ENCODE peak calls at places on chromosomes 13 and 19, in five cellular contexts. One of them, this sample, is unnamed.

GRCh38 chr19:47863514-47863936 is 4.5 kb downstream of the TPRX2 start:
- DNase-seq in NCI-H748 treated with DMSO at 0.1 percent for 48 hours: peak; percentile 35
- DNase-seq in frontal cortex: peak; percentile 86
- DNase-seq in activated naive CD4-positive, alpha-beta T cell: peak; percentile 89
- DNase-seq in activated CD4-positive, alpha-beta T cell treated with anti-CD3 and anti-CD28 coated beads, Interleukin-2, amount 10 ng/mL, durations not matched to agents 7 days and 5 days: peak; percentile 85
- DNase-seq in this sample: peak; percentile 75

GRCh38 chr19:4094761-4095487 is 28.2 kb upstream of the ZBTB7A start:
- DNase-seq in NCI-H748 treated with DMSO at 0.1 percent for 48 hours: no peak
- DNase-seq in frontal cortex: no peak
- DNase-seq in activated naive CD4-positive, alpha-beta T cell: no peak
- DNase-seq in activated CD4-positive, alpha-beta T cell treated with anti-CD3 and anti-CD28 coated beads, Interleukin-2, amount 10 ng/mL, durations not matched to agents 7 days and 5 days: no peak
- DNase-seq in this sample: no peak

GRCh38 chr19:31317542-31317941 is 31.7 kb downstream of the TSHZ3 start:
- DNase-seq in NCI-H748 treated with DMSO at 0.1 percent for 48 hours: no peak
- DNase-seq in frontal cortex: no peak
- DNase-seq in activated naive CD4-positive, alpha-beta T cell: no peak
- DNase-seq in activated CD4-positive, alpha-beta T cell treated with anti-CD3 and anti-CD28 coated beads, Interleukin-2, amount 10 ng/mL, durations not matched to agents 7 days and 5 days: no peak
- DNase-seq in this sample: no peak

GRCh38 chr13:65830411-65831172 is 1399.5 kb downstream of the PCDH9 start:
- DNase-seq in NCI-H748 treated with DMSO at 0.1 percent for 48 hours: no peak
- DNase-seq in frontal cortex: no peak
- DNase-seq in activated naive CD4-positive, alpha-beta T cell: no peak
- DNase-seq in activated CD4-positive, alpha-beta T cell treated with anti-CD3 and anti-CD28 coated beads, Interleukin-2, amount 10 ng/mL, durations not matched to agents 7 days and 5 days: no peak
- DNase-seq in this sample: no peak

GRCh38 chr13:75986818-75987217 is 350.7 kb downstream of the LMO7 start:
- DNase-seq in NCI-H748 treated with DMSO at 0.1 percent for 48 hours: no peak
- DNase-seq in frontal cortex: no peak
- DNase-seq in activated naive CD4-positive, alpha-beta T cell: no peak
- DNase-seq in activated CD4-positive, alpha-beta T cell treated with anti-CD3 and anti-CD28 coated beads, Interleukin-2, amount 10 ng/mL, durations not matched to agents 7 days and 5 days: no peak
- DNase-seq in this sample: no peak

GRCh38 chr19:43908659-43909058 is 26.4 kb downstream of the ZNF45 start:
- DNase-seq in NCI-H748 treated with DMSO at 0.1 percent for 48 hours: no peak
- DNase-seq in frontal cortex: no peak
- DNase-seq in activated naive CD4-positive, alpha-beta T cell: no peak
- DNase-seq in activated CD4-positive, alpha-beta T cell treated with anti-CD3 and anti-CD28 coated beads, Interleukin-2, amount 10 ng/mL, durations not matched to agents 7 days and 5 days: no peak
- DNase-seq in this sample: no peak

GRCh38 chr13:41008349-41008980 is 10.7 kb downstream of the ELF1 start:
- DNase-seq in NCI-H748 treated with DMSO at 0.1 percent for 48 hours: no peak
- DNase-seq in frontal cortex: no peak
- DNase-seq in activated naive CD4-positive, alpha-beta T cell: no peak
- DNase-seq in activated CD4-positive, alpha-beta T cell treated with anti-CD3 and anti-CD28 coated beads, Interleukin-2, amount 10 ng/mL, durations not matched to agents 7 days and 5 days: no peak
- DNase-seq in this sample: no peak

GRCh38 chr13:49444517-49445395 is 682 bp downstream of the SETDB2 start:
- DNase-seq in NCI-H748 treated with DMSO at 0.1 percent for 48 hours: peak; percentile 61
- DNase-seq in frontal cortex: peak; percentile 11
- DNase-seq in activated naive CD4-positive, alpha-beta T cell: no peak
- DNase-seq in activated CD4-positive, alpha-beta T cell treated with anti-CD3 and anti-CD28 coated beads, Interleukin-2, amount 10 ng/mL, durations not matched to agents 7 days and 5 days: peak; percentile 28
- DNase-seq in this sample: no peak

GRCh38 chr19:11098861-11099260 is 9.6 kb downstream of the LDLR start:
- DNase-seq in NCI-H748 treated with DMSO at 0.1 percent for 48 hours: no peak
- DNase-seq in frontal cortex: no peak
- DNase-seq in activated naive CD4-positive, alpha-beta T cell: no peak
- DNase-seq in activated CD4-positive, alpha-beta T cell treated with anti-CD3 and anti-CD28 coated beads, Interleukin-2, amount 10 ng/mL, durations not matched to agents 7 days and 5 days: no peak
- DNase-seq in this sample: no peak

GRCh38 chr13:63081400-63082014 is 1665.9 kb upstream of the PCDH20 start:
- DNase-seq in NCI-H748 treated with DMSO at 0.1 percent for 48 hours: no peak
- DNase-seq in frontal cortex: no peak
- DNase-seq in activated naive CD4-positive, alpha-beta T cell: no peak
- DNase-seq in activated CD4-positive, alpha-beta T cell treated with anti-CD3 and anti-CD28 coated beads, Interleukin-2, amount 10 ng/mL, durations not matched to agents 7 days and 5 days: no peak
- DNase-seq in this sample: no peak

GRCh38 chr13:21014666-21015170 is 46.7 kb downstream of the LATS2 start:
- DNase-seq in NCI-H748 treated with DMSO at 0.1 percent for 48 hours: no peak
- DNase-seq in frontal cortex: no peak
- DNase-seq in activated naive CD4-positive, alpha-beta T cell: no peak
- DNase-seq in activated CD4-positive, alpha-beta T cell treated with anti-CD3 and anti-CD28 coated beads, Interleukin-2, amount 10 ng/mL, durations not matched to agents 7 days and 5 days: no peak
- DNase-seq in this sample: no peak

GRCh38 chr13:94956407-94957110 is 244.2 kb upstream of the SOX21 start:
- DNase-seq in NCI-H748 treated with DMSO at 0.1 percent for 48 hours: no peak
- DNase-seq in frontal cortex: no peak
- DNase-seq in activated naive CD4-positive, alpha-beta T cell: no peak
- DNase-seq in activated CD4-positive, alpha-beta T cell treated with anti-CD3 and anti-CD28 coated beads, Interleukin-2, amount 10 ng/mL, durations not matched to agents 7 days and 5 days: no peak
- DNase-seq in this sample: no peak

GRCh38 chr13:79625517-79625916 is 144.6 kb downstream of the NDFIP2 start:
- DNase-seq in NCI-H748 treated with DMSO at 0.1 percent for 48 hours: no peak
- DNase-seq in frontal cortex: no peak
- DNase-seq in activated naive CD4-positive, alpha-beta T cell: no peak
- DNase-seq in activated CD4-positive, alpha-beta T cell treated with anti-CD3 and anti-CD28 coated beads, Interleukin-2, amount 10 ng/mL, durations not matched to agents 7 days and 5 days: no peak
- DNase-seq in this sample: no peak

GRCh38 chr13:98325724-98326123 is 148.7 kb upstream of the RNF113B start:
- DNase-seq in NCI-H748 treated with DMSO at 0.1 percent for 48 hours: peak; percentile 82
- DNase-seq in frontal cortex: no peak
- DNase-seq in activated naive CD4-positive, alpha-beta T cell: no peak
- DNase-seq in activated CD4-positive, alpha-beta T cell treated with anti-CD3 and anti-CD28 coated beads, Interleukin-2, amount 10 ng/mL, durations not matched to agents 7 days and 5 days: no peak
- DNase-seq in this sample: no peak

GRCh38 chr19:3880471-3881271 is at the start of gene ATCAY:
- DNase-seq in NCI-H748 treated with DMSO at 0.1 percent for 48 hours: peak; percentile 60
- DNase-seq in frontal cortex: peak; percentile 66
- DNase-seq in activated naive CD4-positive, alpha-beta T cell: no peak
- DNase-seq in activated CD4-positive, alpha-beta T cell treated with anti-CD3 and anti-CD28 coated beads, Interleukin-2, amount 10 ng/mL, durations not matched to agents 7 days and 5 days: no peak
- DNase-seq in this sample: no peak

This sample was measured in RWPE2.